ENCODE peak calls at places on chromosomes 5 and 9, in seven cellular contexts. T is hepatocyte, Y is neural progenitor cell, H is MM.1S, G is PC-3, B is SK-N-SH, U is HCT116. Z is an unnamed sample.

GRCh38 chr5:159533197-159533596 is 202.9 kb upstream of the IL12B start:
- DNase-seq in T (peak; percentile 35), Y (no peak), H (no peak), G (peak; percentile 42), B (no peak), U (no peak), Z (no peak)

GRCh38 chr9:129887210-129888084 is 52.2 kb downstream of the USP20 start:
- DNase-seq in T (no peak), Y (no peak), H (peak; percentile 72), G (no peak), B (no peak), U (no peak), Z (no peak)

GRCh38 chr9:97919217-97919813 is 3.0 kb downstream of the TRMO start:
- DNase-seq in T (no peak), Y (no peak), H (no peak), G (no peak), B (no peak), U (no peak), Z (no peak)

GRCh38 chr5:132500931-132501628 is 10.5 kb upstream of the IRF1 start:
- DNase-seq in T (peak; percentile 88), Y (peak; percentile 79), H (peak; percentile 80), G (peak; percentile 56), B (peak; percentile 82), U (no peak), Z (peak; percentile 82)

GRCh38 chr5:68419637-68420452 is 204.3 kb downstream of the PIK3R1 start:
- DNase-seq in T (peak; percentile 48), Y (peak; percentile 18), H (no peak), G (no peak), B (no peak), U (no peak), Z (no peak)

GRCh38 chr5:101686541-101686940 is 609.5 kb downstream of the SLCO4C1 start:
- DNase-seq in T (no peak), Y (no peak), H (no peak), G (no peak), B (no peak), U (no peak), Z (peak; percentile 64)

GRCh38 chr9:115285806-115286205 is 167.8 kb upstream of the TNC start:
- DNase-seq in T (no peak), Y (no peak), H (no peak), G (no peak), B (no peak), U (no peak), Z (no peak)

GRCh38 chr5:133251296-133252132 is 199.7 kb downstream of the HSPA4 start:
- DNase-seq in T (peak; percentile 43), Y (no peak), H (no peak), G (peak; percentile 59), B (no peak), U (no peak), Z (no peak)

GRCh38 chr5:170097934-170098333 is 7.8 kb upstream of the FOXI1 start:
- DNase-seq in T (no peak), Y (no peak), H (no peak), G (no peak), B (no peak), U (no peak), Z (peak; percentile 9)

GRCh38 chr9:94591876-94592275 is 1.7 kb downstream of the FBP2 start:
- DNase-seq in T (no peak), Y (no peak), H (no peak), G (no peak), B (peak; percentile 35), U (no peak), Z (no peak)

GRCh38 chr5:95446009-95446408 is 54.8 kb downstream of the FAM81B start:
- DNase-seq in T (no peak), Y (no peak), H (no peak), G (peak; percentile 86), B (no peak), U (peak; percentile 10), Z (no peak)

GRCh38 chr9:132833451-132834130 is 44.5 kb downstream of the AK8 start:
- DNase-seq in T (no peak), Y (no peak), H (no peak), G (no peak), B (peak; percentile 81), U (no peak), Z (no peak)

GRCh38 chr9:136085815-136086212 is 9.3 kb downstream of the NACC2 start:
- DNase-seq in T (no peak), Y (no peak), H (no peak), G (no peak), B (peak; percentile 39), U (no peak), Z (no peak)

GRCh38 chr9:107242073-107243063 is 40.7 kb upstream of the RAD23B start:
- DNase-seq in T (no peak), Y (no peak), H (no peak), G (peak; percentile 29), B (no peak), U (no peak), Z (no peak)

GRCh38 chr5:66848749-66849641 is 252.8 kb downstream of the MAST4 start:
- DNase-seq in T (no peak), Y (no peak), H (no peak), G (no peak), B (peak; percentile 52), U (no peak), Z (no peak)

GRCh38 chr5:57094753-57095683 is 78.8 kb upstream of the GPBP1 start:
- DNase-seq in T (peak; percentile 24), Y (peak; percentile 45), H (no peak), G (peak; percentile 13), B (no peak), U (no peak), Z (peak; percentile 82)

GRCh38 chr5:1723957-1724821 is 75.4 kb downstream of the MRPL36 start:
- DNase-seq in T (no peak), Y (no peak), H (no peak), G (no peak), B (no peak), U (no peak), Z (no peak)

GRCh38 chr9:134379774-134380431 is 53.6 kb downstream of the RXRA start:
- DNase-seq in T (no peak), Y (no peak), H (no peak), G (peak; percentile 83), B (no peak), U (peak; percentile 47), Z (no peak)

GRCh38 chr9:137583957-137584356 is 5.2 kb upstream of the DPH7 start:
- DNase-seq in T (no peak), Y (no peak), H (no peak), G (no peak), B (no peak), U (no peak), Z (no peak)

GRCh38 chr9:79917417-79917816 is 345.7 kb downstream of the TLE4 start:
- DNase-seq in T (no peak), Y (no peak), H (no peak), G (no peak), B (no peak), U (no peak), Z (no peak)
- TF ChIP-seq EZH2phosphoT487 in T (no peak), Y (no peak), H (no peak), G (no peak), B (no peak), U (no peak), Z (no peak)

GRCh38 chr5:179762781-179763176 is 30.2 kb downstream of the MAML1 start:
- DNase-seq in T (no peak), Y (no peak), H (no peak), G (no peak), B (no peak), U (no peak), Z (no peak)

GRCh38 chr5:179755022-179755421 is 22.4 kb downstream of the MAML1 start:
- DNase-seq in T (peak; percentile 38), Y (no peak), H (no peak), G (no peak), B (no peak), U (no peak), Z (peak; percentile 68)

GRCh38 chr5:179762079-179762780 is 29.6 kb downstream of the MAML1 start:
- DNase-seq in T (peak; percentile 22), Y (no peak), H (peak; percentile 18), G (peak; percentile 1), B (peak; percentile 39), U (no peak), Z (peak; percentile 27)

GRCh38 chr5:179759961-179760541 is 27.4 kb downstream of the MAML1 start:
- DNase-seq in T (no peak), Y (no peak), H (no peak), G (no peak), B (peak; percentile 9), U (no peak), Z (no peak)

DNA sequence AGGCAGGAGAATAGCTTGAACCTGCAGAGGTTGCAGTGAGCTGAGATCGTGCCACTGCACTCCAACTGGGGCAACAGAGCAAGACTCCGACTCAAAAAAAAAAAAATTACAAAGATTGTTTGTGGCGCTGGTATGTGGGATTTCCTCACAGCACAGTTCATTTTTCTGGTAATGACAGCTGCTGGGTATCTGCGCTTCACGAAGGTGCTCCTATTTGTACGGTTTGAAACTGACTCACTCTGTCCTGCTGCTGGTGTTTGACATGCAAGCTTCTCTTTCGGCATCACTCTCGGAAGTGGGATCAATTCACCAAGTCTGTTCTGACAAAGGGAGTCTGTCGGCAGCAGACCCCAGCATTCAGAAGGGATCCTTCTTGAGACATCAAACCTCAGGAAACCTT is 26.3 kb downstream of the MAML1 start:
- DNase-seq in T (no peak), Y (no peak), H (no peak), G (no peak), B (no peak), U (no peak), Z (no peak)
- H3K79me2 ChIP-seq in T (peaks cover 89% of the 10 kb centered on the region), Y (peaks cover 97% of the 10 kb centered on the region), H (peaks cover 97% of the 10 kb centered on the region), G (peaks cover 64% of the 10 kb centered on the region), B (peaks cover 89% of the 10 kb centered on the region), U (peaks cover 75% of the 10 kb centered on the region), Z (peaks cover 90% of the 10 kb centered on the region)

GRCh38 chr5:62633243-62633642 is 54.6 kb downstream of the LRRC70 start:
- DNase-seq in T (no peak), Y (no peak), H (no peak), G (no peak), B (no peak), U (no peak), Z (no peak)

GRCh38 chr5:62626534-62626933 is 47.9 kb downstream of the LRRC70 start:
- DNase-seq in T (no peak), Y (no peak), H (no peak), G (no peak), B (no peak), U (no peak), Z (peak; percentile 39)

GRCh38 chr5:62627121-62627520 is 48.5 kb downstream of the LRRC70 start:
- DNase-seq in T (no peak), Y (peak; percentile 13), H (peak; percentile 45), G (no peak), B (no peak), U (no peak), Z (peak; percentile 29)

GRCh38 chr5:62627901-62628300 is 49.3 kb downstream of the LRRC70 start:
- DNase-seq in T (no peak), Y (no peak), H (peak; percentile 91), G (no peak), B (no peak), U (no peak), Z (no peak)

DNA sequence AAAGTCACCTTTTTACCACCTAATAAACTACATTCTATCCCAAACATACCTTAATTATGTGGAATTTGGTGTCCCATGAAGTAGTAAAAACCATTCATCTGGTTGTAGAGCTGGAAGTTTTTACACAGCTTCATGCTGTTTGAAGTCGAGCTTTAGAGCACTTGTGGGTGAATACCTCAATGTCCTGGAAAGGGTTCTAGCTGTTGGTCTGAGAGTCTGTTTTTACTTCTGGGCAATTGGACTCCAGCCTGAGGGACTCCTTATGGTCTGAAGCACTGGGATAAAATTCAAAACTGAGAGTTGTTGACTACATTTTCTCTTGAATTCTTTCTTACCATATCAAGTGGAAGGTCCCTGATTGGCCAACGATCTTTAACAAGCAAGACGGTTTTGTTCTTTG is 53.6 kb downstream of the LRRC70 start:
- DNase-seq in T (no peak), Y (no peak), H (no peak), G (no peak), B (no peak), U (no peak), Z (no peak)
- TF ChIP-seq EZH2phosphoT487 in T (no peak), Y (no peak), H (no peak), G (no peak), B (no peak), U (no peak), Z (no peak)

GRCh38 chr5:14264605-14265316 is 121.6 kb downstream of the TRIO start:
- DNase-seq in T (peak; percentile 96), Y (peak; percentile 96), H (peak; percentile 93), G (peak; percentile 99), B (peak; percentile 88), U (peak; percentile 71), Z (peak; percentile 96)
- H3K79me2 ChIP-seq in T (peaks cover 91% of the 10 kb centered on the region), Y (peaks cover 99% of the 10 kb centered on the region), H (peaks cover 61% of the 10 kb centered on the region), G (peaks cover 96% of the 10 kb centered on the region), B (peaks cover 98% of the 10 kb centered on the region), U (peaks cover 95% of the 10 kb centered on the region), Z (peaks cover 89% of the 10 kb centered on the region)